ENCODE peak calls at places on chromosomes 1 and 21, in eight cellular contexts. F is tibial artery, V is cardiac muscle cell, O is foreskin keratinocyte, X is Panc1, B is dorsolateral prefrontal cortex, H is MCF 10A, R is omental fat pad. E is an unnamed sample.

GRCh38 chr21:42214081-42214750 is 4.7 kb upstream of the ABCG1 start:
- DNase-seq in F (peak), V (no peak), O (no peak), X (no peak), B (no peak), H (no peak), R (no peak), E (no peak)

GRCh38 chr1:31763671-31764306 is 351 bp downstream of the ADGRB2 start:
- DNase-seq in F (no peak), V (no peak), O (no peak), X (no peak), B (no peak), H (no peak), R (no peak), E (no peak)

GRCh38 chr1:11488201-11488770 is 9.3 kb downstream of the DISP3 start:
- DNase-seq in F (no peak), V (no peak), O (no peak), X (no peak), B (no peak), H (no peak), R (no peak), E (no peak)

GRCh38 chr1:235407419-235407818 is 40.2 kb downstream of the TBCE start:
- DNase-seq in F (no peak), V (no peak), O (no peak), X (no peak), B (no peak), H (no peak), R (no peak), E (no peak)

GRCh38 chr1:22255341-22256212 is 112.7 kb upstream of the WNT4 start:
- DNase-seq in F (no peak), V (peak), O (no peak), X (no peak), B (no peak), H (no peak), R (no peak), E (no peak)

GRCh38 chr1:47621483-47621882 is 183.6 kb downstream of the FOXD2 start:
- DNase-seq in F (peak), V (no peak), O (no peak), X (no peak), B (no peak), H (no peak), R (no peak), E (no peak)

GRCh38 chr1:37035014-37035686 is 835 bp upstream of the GRIK3 start:
- DNase-seq in F (no peak), V (no peak), O (no peak), X (no peak), B (no peak), H (no peak), R (no peak), E (no peak)

GRCh38 chr1:220966473-220966872 is 87.2 kb downstream of the HLX start:
- DNase-seq in F (no peak), V (no peak), O (no peak), X (no peak), B (no peak), H (no peak), R (no peak), E (no peak)

GRCh38 chr1:71196685-71197084 is 115.8 kb upstream of the ZRANB2 start:
- DNase-seq in F (no peak), V (peak), O (peak), X (no peak), B (no peak), H (peak), R (no peak), E (no peak)

GRCh38 chr1:223609961-223610360 is 55.5 kb downstream of the CAPN8 start:
- DNase-seq in F (no peak), V (no peak), O (no peak), X (no peak), B (no peak), H (no peak), R (no peak), E (no peak)

DNA sequence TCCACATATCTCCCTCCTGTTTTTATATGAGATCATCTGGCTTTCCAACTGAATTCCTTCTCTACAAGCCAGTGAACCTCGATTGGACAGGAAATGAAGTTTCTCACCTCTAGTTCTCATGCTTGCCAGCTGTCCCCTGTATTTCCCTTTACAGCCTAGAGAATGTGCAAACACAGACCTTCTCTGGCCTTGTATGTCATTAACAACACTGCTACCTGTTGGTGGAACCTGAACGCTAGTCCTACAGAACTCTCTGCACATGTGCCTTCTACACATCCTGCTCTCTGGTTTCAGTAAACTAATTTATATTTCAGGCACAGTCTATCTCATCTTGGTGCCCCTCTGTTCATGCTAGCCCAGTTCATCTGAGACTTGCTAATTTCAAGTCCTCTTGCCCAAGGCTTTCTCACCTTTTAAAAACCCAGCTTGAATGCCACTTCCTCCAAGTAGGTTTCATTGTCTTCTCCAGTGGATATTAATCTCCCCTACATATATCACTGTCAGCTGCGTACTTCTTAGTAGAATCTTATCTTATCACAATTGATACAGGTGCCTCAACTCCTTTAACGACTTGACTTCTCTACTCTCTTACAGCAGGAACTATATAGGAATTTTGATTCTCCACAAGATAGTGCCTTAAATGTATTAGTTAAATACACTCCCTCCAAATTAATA is 549.9 kb downstream of the PLPP3 start:
- DNase-seq in F (no peak), V (no peak), O (no peak), X (no peak), B (no peak), H (no peak), R (no peak), E (no peak)
- TF ChIP-seq CTCF in F (no peak), V (no peak), O (no peak), X (no peak), B (no peak), H (no peak), R (no peak), E (no peak)

GRCh38 chr1:117568999-117569398 is 36.8 kb upstream of the TENT5C start:
- DNase-seq in F (no peak), V (no peak), O (no peak), X (no peak), B (no peak), H (no peak), R (no peak), E (no peak)
- TF ChIP-seq CTCF in F (no peak), V (no peak), O (no peak), X (no peak), B (no peak), H (no peak), R (no peak), E (no peak)

GRCh38 chr1:63740432-63740831 is 33.4 kb upstream of the ROR1 start:
- DNase-seq in F (no peak), V (no peak), O (no peak), X (no peak), B (no peak), H (no peak), R (no peak), E (no peak)

GRCh38 chr1:63742526-63742925 is 31.3 kb upstream of the ROR1 start:
- DNase-seq in F (no peak), V (no peak), O (no peak), X (no peak), B (no peak), H (no peak), R (no peak), E (no peak)

GRCh38 chr1:63739452-63739851 is 34.4 kb upstream of the ROR1 start:
- DNase-seq in F (no peak), V (no peak), O (peak), X (no peak), B (no peak), H (no peak), R (no peak), E (no peak)
- TF ChIP-seq CTCF in F (no peak), V (no peak), O (peak), X (no peak), B (no peak), H (no peak), R (no peak), E (no peak)

DNA sequence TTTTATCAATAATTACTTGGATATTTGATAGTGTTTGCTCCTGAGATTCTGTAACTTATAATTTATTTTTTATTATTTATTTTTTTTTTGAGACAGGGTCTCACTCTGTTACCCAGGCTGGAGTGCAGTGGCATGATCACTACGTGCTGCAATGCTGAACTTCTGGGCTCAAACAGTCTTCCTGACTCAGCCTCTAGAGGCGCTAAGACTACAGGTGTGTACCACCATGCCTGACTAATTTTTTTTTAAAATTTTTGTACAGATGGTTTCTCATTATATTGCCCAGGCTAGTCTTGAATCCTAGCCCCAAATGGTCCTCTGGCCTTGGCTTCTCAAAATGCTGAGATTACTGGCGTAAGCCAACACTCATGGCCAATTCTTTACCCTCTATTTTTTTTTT is 845.5 kb upstream of the ADGRL4 start:
- DNase-seq in F (no peak), V (no peak), O (no peak), X (no peak), B (no peak), H (no peak), R (no peak), E (no peak)
- TF ChIP-seq CTCF in F (no peak), V (no peak), O (no peak), X (peak), B (no peak), H (no peak), R (no peak), E (no peak)

GRCh38 chr21:24369278-24369677 is 1238.0 kb downstream of the MRPL39 start:
- DNase-seq in F (no peak), V (no peak), O (no peak), X (no peak), B (no peak), H (no peak), R (no peak), E (no peak)

GRCh38 chr21:24369751-24370150 is 1237.5 kb downstream of the MRPL39 start:
- DNase-seq in F (no peak), V (no peak), O (no peak), X (no peak), B (no peak), H (peak), R (no peak), E (no peak)

DNA sequence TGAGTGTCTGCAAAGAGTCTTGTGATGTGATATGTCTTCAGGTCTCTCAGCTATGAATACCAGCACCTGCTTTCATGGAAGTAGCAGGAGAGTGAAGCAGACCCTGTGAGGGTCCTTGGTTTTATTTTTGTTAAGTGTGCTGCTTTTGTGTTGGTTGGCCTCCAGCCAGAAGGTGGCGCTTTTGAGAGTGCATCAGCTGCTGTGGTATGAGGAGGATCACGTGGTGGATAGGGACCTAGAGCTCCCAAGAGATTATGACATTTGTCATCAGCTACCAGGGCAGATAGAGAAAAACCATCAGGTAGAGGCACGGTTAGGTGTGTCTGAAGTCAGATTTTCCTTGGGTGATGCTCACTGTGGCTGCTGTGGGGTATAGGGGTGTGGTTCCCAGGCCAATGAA is 1232.1 kb downstream of the MRPL39 start:
- DNase-seq in F (no peak), V (no peak), O (peak), X (no peak), B (no peak), H (no peak), R (no peak), E (no peak)
- TF ChIP-seq CTCF in F (no peak), V (no peak), O (peak), X (peak), B (no peak), H (no peak), R (no peak), E (no peak)

DNA sequence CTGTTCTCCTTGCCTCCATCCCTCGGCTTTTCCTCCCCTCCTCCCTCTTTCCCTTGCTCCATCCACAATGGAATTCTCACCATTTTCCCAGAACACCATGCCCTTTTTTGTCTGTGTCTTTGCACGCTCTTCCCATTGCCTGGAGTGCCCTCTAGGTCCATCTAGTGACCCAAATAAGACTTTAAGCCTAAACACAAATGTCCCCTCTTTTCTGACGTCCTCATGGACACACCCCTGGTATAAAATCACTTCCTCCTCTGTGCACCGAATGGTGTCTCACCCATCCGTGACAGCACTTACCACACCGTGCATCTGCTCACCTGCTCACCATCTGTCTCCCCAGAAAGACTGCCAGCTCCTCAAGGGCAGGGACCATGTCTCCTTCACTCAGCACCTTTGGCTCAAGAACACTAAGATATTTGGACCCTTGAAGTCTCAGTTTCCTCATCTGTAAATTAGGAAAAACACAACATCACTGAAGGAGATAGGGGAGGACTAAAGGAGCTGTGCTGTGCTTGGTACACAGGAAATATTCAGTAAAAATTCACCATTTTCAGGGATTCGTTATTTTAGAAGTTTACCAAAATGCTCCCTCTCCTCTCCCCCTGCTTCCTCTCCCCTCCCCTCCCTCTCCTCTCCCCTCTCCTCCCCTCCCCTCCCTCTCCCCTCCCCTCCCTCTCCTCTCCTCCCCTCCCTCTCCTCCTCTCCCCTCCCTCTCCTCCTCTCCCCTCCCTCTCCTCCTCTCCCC is 23.7 kb upstream of the CPT2 start:
- DNase-seq in F (no peak), V (peak), O (peak), X (no peak), B (no peak), H (peak), R (no peak), E (no peak)
- TF ChIP-seq CTCF in F (peak), V (peak), O (peak), X (peak), B (no peak), H (no peak), R (no peak), E (peak)

GRCh38 chr1:96843196-96843595 is 121.6 kb downstream of the PTBP2 start:
- DNase-seq in F (no peak), V (peak), O (no peak), X (no peak), B (no peak), H (no peak), R (no peak), E (peak)

GRCh38 chr1:96843601-96844000 is 122.0 kb downstream of the PTBP2 start:
- DNase-seq in F (no peak), V (no peak), O (no peak), X (no peak), B (no peak), H (no peak), R (no peak), E (no peak)

GRCh38 chr1:96840396-96840795 is 118.8 kb downstream of the PTBP2 start:
- DNase-seq in F (no peak), V (no peak), O (no peak), X (no peak), B (no peak), H (no peak), R (no peak), E (no peak)

GRCh38 chr1:96845464-96845863 is 123.9 kb downstream of the PTBP2 start:
- DNase-seq in F (no peak), V (peak), O (peak), X (peak), B (no peak), H (peak), R (no peak), E (no peak)

DNA sequence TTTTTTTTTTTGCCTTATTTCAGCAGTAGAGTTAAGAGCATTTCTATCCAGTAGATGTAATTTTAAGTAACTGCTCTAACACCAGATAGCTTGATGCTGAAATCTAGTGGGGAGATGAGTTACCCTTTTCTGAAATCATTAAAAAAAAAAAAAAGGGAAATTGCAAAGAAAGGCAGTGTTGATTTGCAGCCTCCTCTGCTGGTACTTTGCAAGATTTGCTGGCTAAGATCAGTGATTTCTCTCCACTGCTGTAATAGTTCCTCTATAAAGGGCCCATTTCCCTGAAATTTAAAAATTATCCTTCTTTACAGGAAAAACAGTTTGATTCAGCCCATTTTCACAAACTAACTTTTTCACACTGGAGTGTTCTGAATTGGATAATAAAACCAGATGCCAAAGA is 120.6 kb downstream of the PTBP2 start:
- DNase-seq in F (no peak), V (peak), O (no peak), X (no peak), B (no peak), H (no peak), R (no peak), E (no peak)
- TF ChIP-seq CTCF in F (no peak), V (peak), O (peak), X (peak), B (no peak), H (peak), R (no peak), E (peak)